ENCODE peak calls at places on chromosome 3, in eight cellular contexts. R is GM20000, K is NCI-H1105, O is EH, C is NCI-H460, T is osteocyte, W is smooth muscle cell of the brain vasculature, M is pancreas. F is an unnamed sample.

GRCh38 chr3:45896069-45896468 is 9.7 kb downstream of the CCR9 start:
- DNase-seq in C (no peak), W (no peak), T (no peak), R (no peak), M (no peak), K (no peak), O (no peak), F (no peak)

GRCh38 chr3:184788751-184789150 is 23.2 kb upstream of the VPS8 start:
- DNase-seq in R (no peak), O (peak), C (no peak), M (no peak), K (no peak), T (no peak), W (no peak), F (no peak)

GRCh38 chr3:71532639-71533395 is 50.7 kb downstream of the FOXP1 start:
- DNase-seq in K (no peak), R (no peak), W (no peak), T (no peak), M (no peak), O (no peak), C (no peak), F (no peak)

GRCh38 chr3:29346828-29347227 is 66.0 kb downstream of the RBMS3 start:
- DNase-seq in C (no peak), M (no peak), T (no peak), K (no peak), R (no peak), O (peak), W (no peak), F (no peak)

GRCh38 chr3:66066963-66067617 is 28.4 kb upstream of the MAGI1 start:
- DNase-seq in T (no peak), C (no peak), R (no peak), O (no peak), M (no peak), W (no peak), K (peak), F (no peak)

GRCh38 chr3:30578479-30578878 is 27.9 kb upstream of the TGFBR2 start:
- DNase-seq in O (peak), R (no peak), W (peak), M (no peak), T (no peak), C (no peak), K (no peak), F (peak)

GRCh38 chr3:54858386-54858785 is 69.5 kb downstream of the LRTM1 start:
- DNase-seq in R (no peak), C (no peak), T (no peak), W (no peak), M (no peak), K (no peak), O (peak), F (no peak)

GRCh38 chr3:128317101-128317697 is 149.5 kb downstream of the DNAJB8 start:
- DNase-seq in C (no peak), M (peak), T (peak), O (no peak), W (no peak), R (no peak), K (no peak), F (no peak)

GRCh38 chr3:104244680-104245079 is 1122.0 kb upstream of the ALCAM start:
- DNase-seq in R (no peak), K (no peak), O (no peak), T (no peak), M (no peak), W (no peak), C (no peak), F (no peak)

GRCh38 chr3:187880438-187880837 is 135.2 kb upstream of the BCL6 start:
- DNase-seq in R (no peak), W (no peak), O (peak), T (no peak), K (no peak), C (no peak), M (no peak), F (peak)

GRCh38 chr3:14847613-14848541 is 29.1 kb downstream of the FGD5 start:
- DNase-seq in W (no peak), R (no peak), O (no peak), K (no peak), M (no peak), C (peak), T (no peak), F (no peak)

GRCh38 chr3:18426597-18426996 is 1.5 kb upstream of the SATB1 start:
- DNase-seq in W (no peak), C (no peak), M (no peak), O (no peak), T (no peak), R (no peak), K (no peak), F (no peak)

GRCh38 chr3:14452676-14453367 is 50.4 kb downstream of the SLC6A6 start:
- DNase-seq in T (peak), K (peak), M (peak), W (peak), O (peak), R (no peak), C (no peak), F (peak)

GRCh38 chr3:53026423-53027162 is 19.3 kb downstream of the SFMBT1 start:
- DNase-seq in K (no peak), M (no peak), T (no peak), R (no peak), C (no peak), O (no peak), W (no peak), F (no peak)

GRCh38 chr3:190537131-190537530 is 23.2 kb downstream of the IL1RAP start:
- DNase-seq in T (no peak), R (no peak), K (no peak), W (no peak), O (no peak), M (no peak), C (no peak), F (no peak)

GRCh38 chr3:38579146-38579545 is 70.3 kb downstream of the SCN5A start:
- DNase-seq in M (no peak), T (peak), K (no peak), R (no peak), O (peak), W (peak), C (no peak), F (no peak)

GRCh38 chr3:196757876-196758739 is 18.5 kb downstream of the PAK2 start:
- DNase-seq in W (no peak), O (peak), T (no peak), K (no peak), R (no peak), C (no peak), M (no peak), F (peak)

GRCh38 chr3:30538787-30539186 is 67.6 kb upstream of the TGFBR2 start:
- DNase-seq in T (no peak), M (no peak), W (no peak), K (no peak), O (peak), R (no peak), C (no peak), F (peak)

GRCh38 chr3:39361252-39361927 is 21.8 kb upstream of the SLC25A38 start:
- DNase-seq in C (no peak), K (no peak), T (no peak), O (no peak), W (no peak), R (no peak), M (no peak), F (no peak)

GRCh38 chr3:128254066-128254590 is 100.8 kb downstream of the EEFSEC start:
- DNase-seq in K (no peak), T (no peak), W (no peak), R (no peak), O (peak), C (no peak), M (no peak), F (no peak)

F was measured in amniotic stem cell.